ENCODE peak calls at places on chromosomes 13 and 19, in nine cellular contexts. One of them, this sample, is unnamed.

GRCh38 chr13:75469087-75469486 is 12.9 kb downstream of the TBC1D4 start:
- DNase-seq in uterus: no peak
- DNase-seq in A549: no peak
- DNase-seq in stomach: no peak
- DNase-seq in esophagus squamous epithelium: no peak
- DNase-seq in sigmoid colon: no peak
- DNase-seq in heart left ventricle: no peak
- DNase-seq in body of pancreas: no peak
- DNase-seq in Peyer's patch: no peak
- DNase-seq in this sample: no peak

GRCh38 chr13:41955605-41956004 is 5.3 kb downstream of the VWA8 start:
- DNase-seq in A549: no peak
- DNase-seq in Peyer's patch: no peak
- DNase-seq in body of pancreas: no peak
- DNase-seq in uterus: no peak
- DNase-seq in sigmoid colon: no peak
- DNase-seq in esophagus squamous epithelium: no peak
- DNase-seq in heart left ventricle: no peak
- DNase-seq in stomach: no peak
- DNase-seq in this sample: no peak

GRCh38 chr19:50549059-50549926 is 18.9 kb downstream of the LRRC4B start:
- DNase-seq in sigmoid colon: no peak
- DNase-seq in uterus: no peak
- DNase-seq in A549: no peak
- DNase-seq in heart left ventricle: no peak
- DNase-seq in body of pancreas: no peak
- DNase-seq in Peyer's patch: no peak
- DNase-seq in stomach: no peak
- DNase-seq in esophagus squamous epithelium: no peak
- DNase-seq in this sample: no peak

GRCh38 chr19:18020212-18021067 is 12.5 kb downstream of the ARRDC2 start:
- DNase-seq in body of pancreas: peak; percentile 95
- DNase-seq in Peyer's patch: peak; percentile 82
- DNase-seq in sigmoid colon: peak; percentile 95
- DNase-seq in esophagus squamous epithelium: no peak
- DNase-seq in stomach: peak; percentile 95
- DNase-seq in uterus: peak; percentile 66
- DNase-seq in A549: no peak
- DNase-seq in heart left ventricle: peak; percentile 95
- DNase-seq in this sample: peak; percentile 75

GRCh38 chr13:112064222-112064621 is 2.7 kb upstream of the SOX1 start:
- DNase-seq in stomach: no peak
- DNase-seq in uterus: no peak
- DNase-seq in esophagus squamous epithelium: no peak
- DNase-seq in sigmoid colon: no peak
- DNase-seq in body of pancreas: no peak
- DNase-seq in Peyer's patch: no peak
- DNase-seq in heart left ventricle: no peak
- DNase-seq in A549: no peak
- DNase-seq in this sample: no peak

GRCh38 chr13:26861951-26862350 is 101.4 kb upstream of the GPR12 start:
- DNase-seq in A549: no peak
- DNase-seq in esophagus squamous epithelium: no peak
- DNase-seq in body of pancreas: no peak
- DNase-seq in uterus: no peak
- DNase-seq in stomach: no peak
- DNase-seq in heart left ventricle: no peak
- DNase-seq in Peyer's patch: no peak
- DNase-seq in sigmoid colon: no peak
- DNase-seq in this sample: no peak

GRCh38 chr19:37931941-37932655 is 25.1 kb downstream of the SIPA1L3 start:
- DNase-seq in body of pancreas: peak; percentile 92
- DNase-seq in uterus: peak; percentile 18
- DNase-seq in esophagus squamous epithelium: no peak
- DNase-seq in A549: peak; percentile 97
- DNase-seq in stomach: peak; percentile 94
- DNase-seq in Peyer's patch: peak; percentile 89
- DNase-seq in sigmoid colon: peak; percentile 65
- DNase-seq in heart left ventricle: peak; percentile 74
- DNase-seq in this sample: peak; percentile 89

GRCh38 chr13:79612604-79613003 is 131.6 kb downstream of the NDFIP2 start:
- DNase-seq in esophagus squamous epithelium: no peak
- DNase-seq in stomach: no peak
- DNase-seq in A549: no peak
- DNase-seq in heart left ventricle: no peak
- DNase-seq in body of pancreas: no peak
- DNase-seq in uterus: no peak
- DNase-seq in sigmoid colon: no peak
- DNase-seq in Peyer's patch: no peak
- DNase-seq in this sample: no peak

GRCh38 chr19:18450934-18451836 is 13.3 kb upstream of the ISYNA1 start:
- DNase-seq in Peyer's patch: peak; percentile 95
- DNase-seq in A549: no peak
- DNase-seq in sigmoid colon: peak; percentile 93
- DNase-seq in uterus: peak; percentile 90
- DNase-seq in heart left ventricle: peak; percentile 94
- DNase-seq in stomach: peak; percentile 91
- DNase-seq in esophagus squamous epithelium: no peak
- DNase-seq in body of pancreas: peak; percentile 88
- DNase-seq in this sample: peak; percentile 90

GRCh38 chr13:26880741-26881140 is 120.2 kb upstream of the GPR12 start:
- DNase-seq in stomach: no peak
- DNase-seq in esophagus squamous epithelium: no peak
- DNase-seq in heart left ventricle: no peak
- DNase-seq in A549: no peak
- DNase-seq in uterus: no peak
- DNase-seq in Peyer's patch: no peak
- DNase-seq in sigmoid colon: no peak
- DNase-seq in body of pancreas: no peak
- DNase-seq in this sample: no peak

GRCh38 chr13:21060063-21060826 is 1.1 kb downstream of the LATS2 start:
- DNase-seq in heart left ventricle: peak; percentile 76
- DNase-seq in A549: no peak
- DNase-seq in uterus: peak; percentile 64
- DNase-seq in sigmoid colon: peak; percentile 82
- DNase-seq in body of pancreas: peak; percentile 49
- DNase-seq in esophagus squamous epithelium: no peak
- DNase-seq in Peyer's patch: peak; percentile 55
- DNase-seq in stomach: peak; percentile 52
- DNase-seq in this sample: peak; percentile 25

GRCh38 chr13:73325351-73326214 is 266.8 kb downstream of the KLF5 start:
- DNase-seq in body of pancreas: peak; percentile 23
- DNase-seq in A549: no peak
- DNase-seq in stomach: no peak
- DNase-seq in Peyer's patch: peak; percentile 70
- DNase-seq in sigmoid colon: no peak
- DNase-seq in uterus: no peak
- DNase-seq in heart left ventricle: no peak
- DNase-seq in esophagus squamous epithelium: no peak
- DNase-seq in this sample: peak; percentile 42

GRCh38 chr19:42051166-42052115 is 18.6 kb downstream of the GRIK5 start:
- DNase-seq in body of pancreas: no peak
- DNase-seq in Peyer's patch: no peak
- DNase-seq in sigmoid colon: no peak
- DNase-seq in esophagus squamous epithelium: no peak
- DNase-seq in heart left ventricle: no peak
- DNase-seq in A549: no peak
- DNase-seq in stomach: peak; percentile 47
- DNase-seq in uterus: no peak
- DNase-seq in this sample: no peak

GRCh38 chr19:10271543-10272086 is 695 bp downstream of the ICAM1 start:
- DNase-seq in sigmoid colon: no peak
- DNase-seq in heart left ventricle: no peak
- DNase-seq in A549: no peak
- DNase-seq in Peyer's patch: peak; percentile 74
- DNase-seq in stomach: no peak
- DNase-seq in uterus: no peak
- DNase-seq in body of pancreas: no peak
- DNase-seq in esophagus squamous epithelium: no peak
- DNase-seq in this sample: peak; percentile 43

GRCh38 chr13:95533545-95534135 is 18.9 kb upstream of the CLDN10 start:
- DNase-seq in stomach: peak; percentile 35
- DNase-seq in heart left ventricle: no peak
- DNase-seq in body of pancreas: peak; percentile 63
- DNase-seq in esophagus squamous epithelium: no peak
- DNase-seq in sigmoid colon: no peak
- DNase-seq in A549: no peak
- DNase-seq in uterus: no peak
- DNase-seq in Peyer's patch: peak; percentile 63
- DNase-seq in this sample: peak; percentile 15

GRCh38 chr19:46828484-46828883 is 22.2 kb downstream of the AP2S1 start:
- DNase-seq in stomach: no peak
- DNase-seq in sigmoid colon: no peak
- DNase-seq in body of pancreas: no peak
- DNase-seq in uterus: no peak
- DNase-seq in Peyer's patch: no peak
- DNase-seq in esophagus squamous epithelium: no peak
- DNase-seq in heart left ventricle: no peak
- DNase-seq in A549: no peak
- DNase-seq in this sample: no peak

GRCh38 chr13:39603424-39603947 is 493 bp upstream of the LHFPL6 start:
- DNase-seq in body of pancreas: no peak
- DNase-seq in uterus: peak; percentile 39
- DNase-seq in A549: peak; percentile 1
- DNase-seq in heart left ventricle: no peak
- DNase-seq in esophagus squamous epithelium: no peak
- DNase-seq in sigmoid colon: no peak
- DNase-seq in Peyer's patch: no peak
- DNase-seq in stomach: no peak
- DNase-seq in this sample: peak; percentile 8

GRCh38 chr13:110538632-110539031 is 22.9 kb downstream of the RAB20 start:
- DNase-seq in heart left ventricle: no peak
- DNase-seq in A549: no peak
- DNase-seq in esophagus squamous epithelium: no peak
- DNase-seq in uterus: peak; percentile 38
- DNase-seq in body of pancreas: peak; percentile 82
- DNase-seq in sigmoid colon: no peak
- DNase-seq in Peyer's patch: no peak
- DNase-seq in stomach: no peak
- DNase-seq in this sample: peak; percentile 45

GRCh38 chr19:12796146-12797071 is 5.1 kb downstream of the JUNB start:
- DNase-seq in A549: no peak
- DNase-seq in Peyer's patch: peak; percentile 87
- DNase-seq in esophagus squamous epithelium: no peak
- DNase-seq in sigmoid colon: peak; percentile 91
- DNase-seq in heart left ventricle: peak; percentile 87
- DNase-seq in stomach: peak; percentile 79
- DNase-seq in body of pancreas: peak; percentile 86
- DNase-seq in uterus: peak; percentile 77
- DNase-seq in this sample: peak; percentile 85

GRCh38 chr19:31185261-31185660 is 164.0 kb downstream of the TSHZ3 start:
- DNase-seq in heart left ventricle: no peak
- DNase-seq in esophagus squamous epithelium: no peak
- DNase-seq in sigmoid colon: no peak
- DNase-seq in Peyer's patch: no peak
- DNase-seq in A549: no peak
- DNase-seq in body of pancreas: no peak
- DNase-seq in uterus: no peak
- DNase-seq in stomach: no peak
- DNase-seq in this sample: no peak
- TF ChIP-seq CTCF in heart left ventricle: no peak
- TF ChIP-seq CTCF in esophagus squamous epithelium: no peak
- TF ChIP-seq CTCF in sigmoid colon: no peak
- TF ChIP-seq CTCF in Peyer's patch: no peak
- TF ChIP-seq CTCF in A549: no peak
- TF ChIP-seq CTCF in body of pancreas: no peak
- TF ChIP-seq CTCF in uterus: no peak
- TF ChIP-seq CTCF in stomach: no peak
- TF ChIP-seq CTCF in this sample: no peak

DNA sequence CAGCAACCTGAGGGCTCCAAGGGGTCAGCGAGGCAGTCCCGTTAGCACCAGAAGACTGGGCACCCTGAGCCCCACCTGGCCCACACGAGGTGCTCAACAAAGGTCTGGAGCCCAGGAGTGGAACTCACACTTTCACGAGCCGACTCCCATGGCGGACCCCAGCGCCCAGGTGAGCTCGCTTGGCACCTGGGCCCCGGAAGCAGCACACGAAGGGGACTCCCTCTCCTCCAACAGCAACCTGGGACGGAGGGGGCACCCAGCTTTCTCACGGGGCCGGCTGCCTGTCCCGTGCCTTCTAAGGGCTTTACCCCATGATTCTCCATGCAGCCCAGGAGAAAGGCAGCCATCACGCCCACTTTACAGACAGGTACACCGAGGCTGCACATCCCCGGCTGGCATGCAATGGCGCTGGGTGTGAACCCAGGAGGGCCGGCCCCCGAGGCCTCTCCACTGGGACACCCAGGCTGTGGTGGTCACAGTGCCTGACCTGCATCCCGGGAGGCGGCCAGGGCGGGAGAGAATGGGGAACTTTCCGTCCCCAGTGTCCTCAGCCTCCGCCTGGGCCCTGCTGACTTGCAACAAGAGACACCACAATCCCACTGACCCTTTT is 5.0 kb downstream of the PIP5K1C start:
- DNase-seq in Peyer's patch: no peak
- DNase-seq in heart left ventricle: no peak
- DNase-seq in sigmoid colon: no peak
- DNase-seq in body of pancreas: no peak
- DNase-seq in esophagus squamous epithelium: no peak
- DNase-seq in stomach: no peak
- DNase-seq in uterus: no peak
- DNase-seq in A549: no peak
- DNase-seq in this sample: no peak
- H3K27ac ChIP-seq in Peyer's patch: no peak overlapping the region
- H3K27ac ChIP-seq in heart left ventricle: no peak overlapping the region
- H3K27ac ChIP-seq in sigmoid colon: peak overlapping the region; percentile 88
- H3K27ac ChIP-seq in body of pancreas: no peak overlapping the region
- H3K27ac ChIP-seq in esophagus squamous epithelium: peak overlapping the region; percentile 11
- H3K27ac ChIP-seq in stomach: no peak overlapping the region
- H3K27ac ChIP-seq in uterus: no peak overlapping the region
- H3K27ac ChIP-seq in A549: no peak overlapping the region
- H3K27ac ChIP-seq in this sample: no peak overlapping the region

GRCh38 chr19:54473071-54473941 is at the start of gene CDC42EP5:
- DNase-seq in esophagus squamous epithelium: no peak
- DNase-seq in body of pancreas: peak; percentile 54
- DNase-seq in heart left ventricle: peak; percentile 85
- DNase-seq in A549: no peak
- DNase-seq in uterus: peak; percentile 84
- DNase-seq in Peyer's patch: peak; percentile 80
- DNase-seq in stomach: peak; percentile 50
- DNase-seq in sigmoid colon: peak; percentile 91
- DNase-seq in this sample: peak; percentile 86
- TF ChIP-seq POLR2A in esophagus squamous epithelium: no peak
- TF ChIP-seq POLR2A in body of pancreas: no peak
- TF ChIP-seq POLR2A in heart left ventricle: peak; percentile 47
- TF ChIP-seq POLR2A in A549: no peak
- TF ChIP-seq POLR2A in uterus: peak; percentile 35
- TF ChIP-seq POLR2A in Peyer's patch: peak; percentile 25
- TF ChIP-seq POLR2A in stomach: no peak
- TF ChIP-seq POLR2A in sigmoid colon: peak; percentile 49
- TF ChIP-seq POLR2A in this sample: peak; percentile 93

DNA sequence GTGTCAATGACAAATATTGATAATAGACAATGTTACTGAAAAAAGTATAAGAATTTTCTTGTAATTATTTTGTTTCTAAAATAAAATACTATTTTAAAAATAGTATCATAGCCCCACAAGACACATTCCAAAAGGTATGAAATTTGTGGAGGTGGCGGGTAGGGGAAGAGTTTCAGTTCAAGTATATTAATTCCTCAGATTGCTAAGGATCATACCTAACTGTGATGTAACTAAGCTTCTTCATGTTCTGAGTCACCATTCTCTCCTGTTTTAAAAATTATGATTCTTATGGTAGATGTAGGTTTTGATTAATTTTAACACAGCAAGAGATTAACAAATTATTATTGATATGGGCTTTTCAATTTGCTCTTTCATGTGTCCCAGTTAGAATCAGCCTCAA is 61.3 kb downstream of the MYO16 start:
- DNase-seq in A549: no peak
- DNase-seq in stomach: no peak
- DNase-seq in esophagus squamous epithelium: no peak
- DNase-seq in uterus: no peak
- DNase-seq in body of pancreas: no peak
- DNase-seq in Peyer's patch: no peak
- DNase-seq in heart left ventricle: no peak
- DNase-seq in sigmoid colon: no peak
- DNase-seq in this sample: no peak
- TF ChIP-seq CTCF in A549: no peak
- TF ChIP-seq CTCF in stomach: no peak
- TF ChIP-seq CTCF in esophagus squamous epithelium: no peak
- TF ChIP-seq CTCF in uterus: no peak
- TF ChIP-seq CTCF in body of pancreas: no peak
- TF ChIP-seq CTCF in Peyer's patch: no peak
- TF ChIP-seq CTCF in heart left ventricle: no peak
- TF ChIP-seq CTCF in sigmoid colon: no peak
- TF ChIP-seq CTCF in this sample: no peak